ENCODE peak calls at places on chromosomes 6 and 20, in ten cellular contexts. V is small intestine; H is hepatocyte; T is pancreas; Q is endothelial cell of umbilical vein; U is GM23338; J is substantia nigra; O is CD4-positive, alpha-beta T cell; A is upper lobe of right lung; N is iPS DF 6.9. W is an unnamed sample.

GRCh38 chr20:47205577-47206123 is 150.8 kb downstream of the ZMYND8 start:
- DNase-seq in V (peak), H (peak), T (no peak), Q (peak), U (peak), J (peak), O (no peak), A (peak), N (peak), W (peak)

GRCh38 chr20:19335916-19336315 is 123.5 kb downstream of the SLC24A3 start:
- DNase-seq in V (no peak), H (no peak), T (no peak), Q (no peak), U (no peak), J (no peak), O (no peak), A (no peak), N (no peak), W (no peak)

GRCh38 chr20:62697468-62697912 is 11.1 kb upstream of the NTSR1 start:
- DNase-seq in V (no peak), H (no peak), T (no peak), Q (no peak), U (no peak), J (peak), O (no peak), A (no peak), N (no peak), W (no peak)

GRCh38 chr20:6925744-6926278 is 158.3 kb downstream of the BMP2 start:
- DNase-seq in V (no peak), H (no peak), T (no peak), Q (no peak), U (no peak), J (no peak), O (no peak), A (no peak), N (no peak), W (no peak)

GRCh38 chr6:111843347-111844147 is 29.7 kb downstream of the FYN start:
- DNase-seq in V (peak), H (no peak), T (no peak), Q (no peak), U (no peak), J (peak), O (no peak), A (no peak), N (no peak), W (no peak)

GRCh38 chr20:23094927-23095326 is 8.8 kb upstream of the CD93 start:
- DNase-seq in V (no peak), H (no peak), T (no peak), Q (no peak), U (no peak), J (no peak), O (no peak), A (no peak), N (no peak), W (no peak)

GRCh38 chr6:139205843-139206242 is 71.0 kb downstream of the HECA start:
- DNase-seq in V (no peak), H (no peak), T (no peak), Q (no peak), U (no peak), J (no peak), O (no peak), A (no peak), N (no peak), W (no peak)

GRCh38 chr6:85650606-85651005 is 7.9 kb upstream of the SYNCRIP start:
- DNase-seq in V (no peak), H (no peak), T (no peak), Q (no peak), U (no peak), J (no peak), O (no peak), A (no peak), N (no peak), W (no peak)

GRCh38 chr20:24835195-24835594 is 113.9 kb upstream of the CST7 start:
- DNase-seq in V (no peak), H (no peak), T (no peak), Q (no peak), U (no peak), J (no peak), O (no peak), A (no peak), N (no peak), W (no peak)

GRCh38 chr20:31719644-31720485 is 2.8 kb downstream of the BCL2L1 start:
- DNase-seq in V (peak), H (peak), T (no peak), Q (no peak), U (peak), J (peak), O (no peak), A (no peak), N (no peak), W (no peak)

GRCh38 chr6:124203106-124203811 is 399.6 kb downstream of the NKAIN2 start:
- DNase-seq in V (no peak), H (peak), T (no peak), Q (peak), U (no peak), J (no peak), O (no peak), A (no peak), N (no peak), W (no peak)

GRCh38 chr6:19399406-19399805 is 437.8 kb upstream of the ID4 start:
- DNase-seq in V (no peak), H (peak), T (no peak), Q (no peak), U (no peak), J (peak), O (no peak), A (no peak), N (no peak), W (no peak)

GRCh38 chr20:35010405-35011192 is 54.9 kb downstream of the MYH7B start:
- DNase-seq in V (no peak), H (no peak), T (no peak), Q (no peak), U (no peak), J (no peak), O (no peak), A (peak), N (no peak), W (no peak)

GRCh38 chr6:1614767-1615650 is 5.3 kb downstream of the FOXC1 start:
- DNase-seq in V (peak), H (peak), T (no peak), Q (peak), U (peak), J (no peak), O (no peak), A (no peak), N (no peak), W (no peak)

GRCh38 chr20:61805365-61805764 is 260.3 kb downstream of the TAF4 start:
- DNase-seq in V (no peak), H (no peak), T (no peak), Q (no peak), U (no peak), J (no peak), O (no peak), A (peak), N (no peak), W (peak)

GRCh38 chr20:24376523-24377085 is 92.8 kb upstream of the SYNDIG1 start:
- DNase-seq in V (no peak), H (peak), T (no peak), Q (no peak), U (no peak), J (no peak), O (no peak), A (no peak), N (no peak), W (no peak)

GRCh38 chr6:14066782-14067406 is 50.7 kb upstream of the CD83 start:
- DNase-seq in V (peak), H (peak), T (no peak), Q (peak), U (peak), J (no peak), O (no peak), A (no peak), N (peak), W (no peak)

GRCh38 chr20:41046716-41047115 is 18.1 kb downstream of the TOP1 start:
- DNase-seq in V (no peak), H (no peak), T (no peak), Q (no peak), U (no peak), J (no peak), O (no peak), A (no peak), N (no peak), W (no peak)

GRCh38 chr20:6613280-6613861 is 154.1 kb upstream of the BMP2 start:
- DNase-seq in V (no peak), H (no peak), T (no peak), Q (no peak), U (no peak), J (no peak), O (no peak), A (no peak), N (no peak), W (no peak)

GRCh38 chr6:110491644-110492317 is 15.4 kb upstream of the SLC22A16 start:
- DNase-seq in V (no peak), H (no peak), T (no peak), Q (no peak), U (peak), J (no peak), O (no peak), A (no peak), N (no peak), W (no peak)

GRCh38 chr6:116313377-116313776 is 33.6 kb upstream of the TSPYL1 start:
- DNase-seq in V (no peak), H (no peak), T (no peak), Q (peak), U (no peak), J (no peak), O (no peak), A (no peak), N (no peak), W (no peak)

GRCh38 chr6:155154158-155154830 is 109.5 kb upstream of the CLDN20 start:
- DNase-seq in V (no peak), H (peak), T (no peak), Q (peak), U (no peak), J (no peak), O (no peak), A (no peak), N (no peak), W (no peak)

GRCh38 chr6:166005846-166006592 is 161.6 kb downstream of the TBXT start:
- DNase-seq in V (no peak), H (peak), T (peak), Q (no peak), U (no peak), J (peak), O (no peak), A (no peak), N (no peak), W (peak)

GRCh38 chr6:33201935-33202334 is 1.3 kb downstream of the SLC39A7 start:
- DNase-seq in V (no peak), H (no peak), T (no peak), Q (no peak), U (no peak), J (no peak), O (no peak), A (no peak), N (no peak), W (no peak)

GRCh38 chr6:34969662-34970265 is 80.7 kb downstream of the ANKS1A start:
- DNase-seq in V (no peak), H (no peak), T (no peak), Q (no peak), U (no peak), J (no peak), O (no peak), A (no peak), N (no peak), W (no peak)

GRCh38 chr20:32934580-32934979 is 69.7 kb downstream of the SUN5 start:
- DNase-seq in V (no peak), H (no peak), T (no peak), Q (no peak), U (no peak), J (no peak), O (no peak), A (no peak), N (no peak), W (no peak)

GRCh38 chr6:148657053-148657452 is 89.8 kb upstream of the UST start:
- DNase-seq in V (no peak), H (peak), T (no peak), Q (no peak), U (no peak), J (peak), O (no peak), A (no peak), N (no peak), W (no peak)

GRCh38 chr6:2353412-2354137 is 108.2 kb upstream of the GMDS start:
- DNase-seq in V (peak), H (peak), T (peak), Q (peak), U (peak), J (peak), O (peak), A (no peak), N (peak), W (peak)

GRCh38 chr6:89045585-89045984 is 35.0 kb upstream of the PNRC1 start:
- DNase-seq in V (no peak), H (no peak), T (no peak), Q (no peak), U (no peak), J (no peak), O (no peak), A (no peak), N (no peak), W (no peak)

GRCh38 chr20:6075428-6076219 is 21.8 kb upstream of the LRRN4 start:
- DNase-seq in V (peak), H (peak), T (no peak), Q (no peak), U (no peak), J (peak), O (no peak), A (no peak), N (no peak), W (peak)

GRCh38 chr6:137000825-137001224 is 43.9 kb downstream of the IL20RA start:
- DNase-seq in V (no peak), H (no peak), T (no peak), Q (no peak), U (no peak), J (no peak), O (no peak), A (no peak), N (no peak), W (no peak)

GRCh38 chr6:26033132-26033941 is 53.9 kb upstream of the HFE start:
- DNase-seq in V (peak), H (peak), T (peak), Q (peak), U (peak), J (peak), O (peak), A (peak), N (no peak), W (peak)

GRCh38 chr20:1628621-1629020 is 8.8 kb upstream of the SIRPB1 start:
- DNase-seq in V (no peak), H (no peak), T (no peak), Q (no peak), U (no peak), J (no peak), O (no peak), A (no peak), N (no peak), W (no peak)

GRCh38 chr6:11632231-11632630 is 94.7 kb downstream of the TMEM170B start:
- DNase-seq in V (peak), H (peak), T (no peak), Q (no peak), U (no peak), J (no peak), O (no peak), A (no peak), N (no peak), W (no peak)

GRCh38 chr6:138677538-138677937 is 96.0 kb upstream of the CCDC28A start:
- DNase-seq in V (no peak), H (no peak), T (no peak), Q (no peak), U (no peak), J (no peak), O (no peak), A (no peak), N (no peak), W (no peak)

GRCh38 chr20:50286609-50287008 is 96.0 kb downstream of the CEBPB start:
- DNase-seq in V (no peak), H (peak), T (peak), Q (peak), U (no peak), J (no peak), O (no peak), A (no peak), N (no peak), W (peak)

DNA sequence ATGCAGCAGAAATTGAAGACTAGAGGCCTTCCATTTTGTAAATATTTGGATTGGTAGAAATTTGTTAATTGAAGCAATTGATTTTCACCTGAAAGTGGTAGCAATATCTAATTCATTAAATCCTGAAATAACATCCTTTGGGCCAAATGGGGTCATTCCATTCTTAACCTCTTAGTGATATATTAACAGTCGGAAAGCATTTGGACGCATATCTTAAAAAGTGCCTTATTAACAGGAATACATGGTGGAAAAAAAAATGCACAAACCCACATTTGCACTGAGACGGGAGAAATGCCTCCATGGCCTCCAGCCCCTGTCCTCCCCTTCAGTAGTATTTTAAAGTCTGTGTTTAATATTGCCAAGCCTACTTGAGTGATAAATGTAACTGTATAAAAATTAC is 205.5 kb downstream of the TFAP2B start:
- DNase-seq in V (no peak), H (no peak), T (no peak), Q (no peak), U (no peak), J (no peak), O (no peak), A (no peak), N (no peak), W (no peak)
- H3K27ac ChIP-seq in V (no peak), H (no peak), T (no peak), Q (no peak), U (no peak), J (no peak), O (no peak), A (no peak), N (no peak), W (no peak)

GRCh38 chr20:55211481-55211880 is 736.1 kb downstream of the DOK5 start:
- DNase-seq in V (no peak), H (no peak), T (no peak), Q (no peak), U (no peak), J (no peak), O (no peak), A (no peak), N (no peak), W (no peak)
- H3K27ac ChIP-seq in V (no peak), H (no peak), T (no peak), Q (no peak), U (no peak), J (no peak), O (no peak), A (no peak), N (no peak), W (no peak)

GRCh38 chr6:47130086-47130485 is 88.0 kb upstream of the ADGRF1 start:
- DNase-seq in V (no peak), H (no peak), T (no peak), Q (no peak), U (no peak), J (no peak), O (no peak), A (no peak), N (no peak), W (no peak)

GRCh38 chr6:47129129-47129528 is 87.0 kb upstream of the ADGRF1 start:
- DNase-seq in V (no peak), H (no peak), T (no peak), Q (no peak), U (no peak), J (no peak), O (no peak), A (no peak), N (no peak), W (no peak)

GRCh38 chr6:47133230-47134000 is 91.3 kb upstream of the ADGRF1 start:
- DNase-seq in V (no peak), H (no peak), T (no peak), Q (no peak), U (no peak), J (no peak), O (no peak), A (no peak), N (no peak), W (no peak)

GRCh38 chr6:47132724-47133123 is 90.6 kb upstream of the ADGRF1 start:
- DNase-seq in V (peak), H (no peak), T (no peak), Q (no peak), U (no peak), J (no peak), O (no peak), A (no peak), N (no peak), W (no peak)

DNA sequence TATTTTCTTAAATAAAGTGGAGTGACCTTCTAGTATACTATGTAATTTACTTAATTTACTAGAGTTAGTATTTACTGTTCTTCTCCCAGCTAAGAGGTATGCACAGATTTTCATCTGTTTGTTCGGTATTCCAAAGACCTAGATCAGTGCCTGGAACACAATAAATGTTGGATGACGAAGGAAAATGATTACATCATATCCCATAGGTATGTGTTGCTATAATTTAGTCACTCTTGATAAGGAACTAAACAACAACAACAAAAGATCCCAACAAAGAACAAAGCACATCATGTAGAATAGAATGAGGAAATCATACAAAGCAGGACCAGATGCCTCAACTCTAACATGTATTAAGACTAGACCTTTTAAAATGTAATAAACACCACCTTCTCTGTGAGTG is 89.6 kb upstream of the ADGRF1 start:
- DNase-seq in V (no peak), H (no peak), T (no peak), Q (peak), U (no peak), J (no peak), O (no peak), A (no peak), N (no peak), W (no peak)
- H3K27ac ChIP-seq in V (no peak), H (no peak), T (no peak), Q (no peak), U (no peak), J (no peak), O (no peak), A (no peak), N (no peak), W (no peak)

GRCh38 chr6:7197752-7198151 is 90.0 kb downstream of the RREB1 start:
- DNase-seq in V (no peak), H (no peak), T (no peak), Q (no peak), U (no peak), J (no peak), O (no peak), A (no peak), N (no peak), W (no peak)

GRCh38 chr6:7201732-7202541 is 94.2 kb downstream of the RREB1 start:
- DNase-seq in V (no peak), H (no peak), T (peak), Q (no peak), U (no peak), J (peak), O (no peak), A (peak), N (no peak), W (peak)

GRCh38 chr6:7201444-7201731 is 93.6 kb downstream of the RREB1 start:
- DNase-seq in V (no peak), H (no peak), T (no peak), Q (no peak), U (no peak), J (no peak), O (no peak), A (no peak), N (no peak), W (no peak)

GRCh38 chr6:7198833-7199800 is 91.4 kb downstream of the RREB1 start:
- DNase-seq in V (no peak), H (no peak), T (no peak), Q (no peak), U (no peak), J (no peak), O (no peak), A (no peak), N (no peak), W (no peak)

DNA sequence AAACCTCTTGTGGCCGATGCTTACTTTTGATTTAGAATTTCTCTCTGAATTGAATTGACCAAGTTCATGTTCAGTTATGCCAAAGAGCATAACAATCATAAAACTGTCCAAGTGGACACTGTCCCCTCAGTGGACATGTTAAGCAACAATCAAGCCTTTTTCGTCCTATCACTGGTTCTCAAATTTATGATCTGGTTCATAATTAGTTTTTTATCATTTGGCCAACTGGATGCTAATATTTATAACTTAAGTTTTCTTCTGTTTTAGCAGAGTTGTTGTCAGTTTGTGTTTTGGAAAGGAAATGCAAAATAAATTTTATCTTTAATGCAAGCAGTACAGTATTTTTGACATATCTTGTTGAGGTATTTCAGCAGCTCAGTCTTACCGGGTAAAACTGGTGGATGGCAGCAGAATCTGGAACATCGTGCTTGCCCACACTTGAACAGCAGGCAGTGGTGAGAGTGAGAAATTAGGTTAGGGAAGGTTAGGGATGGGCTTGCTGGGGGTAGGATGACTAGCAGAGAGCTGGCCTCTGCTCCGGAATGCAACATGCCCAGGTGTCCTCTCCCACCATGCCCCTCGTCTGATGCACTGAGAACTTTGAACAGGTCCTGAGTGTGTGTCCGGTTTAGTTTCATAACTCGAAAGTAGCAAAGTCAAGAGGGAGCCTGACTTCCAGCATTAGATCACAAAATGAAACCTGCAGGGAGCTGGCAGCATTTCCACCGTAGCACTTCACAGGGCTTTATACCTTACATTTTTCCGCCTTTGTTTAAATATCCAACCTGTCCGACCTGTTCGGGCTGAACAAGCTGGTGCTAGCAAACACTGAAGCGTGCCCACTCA is 93.1 kb downstream of the RREB1 start:
- DNase-seq in V (peak), H (peak), T (peak), Q (no peak), U (no peak), J (no peak), O (no peak), A (peak), N (no peak), W (no peak)
- H3K27ac ChIP-seq in V (peak), H (peak), T (peak), Q (no peak), U (no peak), J (no peak), O (no peak), A (peak), N (no peak), W (no peak)

GRCh38 chr6:106886444-106886843 is 88.1 kb downstream of the CD24 start:
- DNase-seq in V (no peak), H (no peak), T (no peak), Q (no peak), U (peak), J (no peak), O (no peak), A (no peak), N (no peak), W (no peak)
- H3K27ac ChIP-seq in V (no peak), H (peak), T (peak), Q (no peak), U (peak), J (no peak), O (no peak), A (no peak), N (no peak), W (no peak)